ENCODE peak calls at places on chromosomes 2 and 18, in four cellular contexts. J, Z, Y and B are unnamed samples.

GRCh38 chr2:191321861-191322662 is 76.9 kb downstream of the MYO1B start:
- DNase-seq in J (no peak), Z (no peak), Y (peak), B (no peak)

GRCh38 chr2:181675241-181675640 is 5.1 kb downstream of the NEUROD1 start:
- DNase-seq in J (no peak), Z (no peak), Y (no peak), B (no peak)

GRCh38 chr2:191675807-191676667 is 1.9 kb upstream of the NABP1 start:
- DNase-seq in J (peak), Z (peak), Y (peak), B (peak)

GRCh38 chr2:25672500-25673169 is 742 bp downstream of the DTNB start:
- DNase-seq in J (peak), Z (peak), Y (peak), B (peak)

GRCh38 chr2:6865346-6866238 is at the start of gene CMPK2:
- DNase-seq in J (peak), Z (peak), Y (peak), B (peak)

GRCh38 chr2:101617786-101618185 is 79.7 kb upstream of the MAP4K4 start:
- DNase-seq in J (no peak), Z (no peak), Y (no peak), B (no peak)

GRCh38 chr18:36187138-36187825 is at the start of gene MOCOS:
- DNase-seq in J (peak), Z (peak), Y (peak), B (peak)

GRCh38 chr2:10308866-10309265 is 6.2 kb downstream of the HPCAL1 start:
- DNase-seq in J (no peak), Z (no peak), Y (no peak), B (no peak)

GRCh38 chr18:46555724-46556123 is 101.3 kb downstream of the LOXHD1 start:
- DNase-seq in J (no peak), Z (no peak), Y (peak), B (no peak)

GRCh38 chr2:239611222-239611795 is 210.5 kb upstream of the HDAC4 start:
- DNase-seq in J (no peak), Z (peak), Y (no peak), B (no peak)

GRCh38 chr2:170530284-170530745 is 184.8 kb upstream of the SP5 start:
- DNase-seq in J (peak), Z (peak), Y (peak), B (peak)

GRCh38 chr2:161796192-161796591 is 172.0 kb downstream of the SLC4A10 start:
- DNase-seq in J (no peak), Z (no peak), Y (no peak), B (no peak)

GRCh38 chr2:38991899-38992298 is 102.2 kb downstream of the ARHGEF33 start:
- DNase-seq in J (no peak), Z (no peak), Y (no peak), B (no peak)

GRCh38 chr2:171964328-171964727 is 35.4 kb upstream of the METAP1D start:
- DNase-seq in J (no peak), Z (no peak), Y (no peak), B (no peak)

GRCh38 chr18:45361148-45361851 is 254.0 kb upstream of the SLC14A2 start:
- DNase-seq in J (no peak), Z (no peak), Y (no peak), B (no peak)

GRCh38 chr2:205835982-205836381 is 153.7 kb downstream of the NRP2 start:
- DNase-seq in J (no peak), Z (no peak), Y (no peak), B (no peak)

GRCh38 chr2:122500316-122501105 is 745.1 kb downstream of the TSN start:
- DNase-seq in J (no peak), Z (no peak), Y (no peak), B (no peak)

GRCh38 chr2:36653967-36654694 is 42.4 kb upstream of the VIT start:
- DNase-seq in J (no peak), Z (no peak), Y (no peak), B (no peak)

GRCh38 chr2:135773917-135774316 is 32.3 kb downstream of the UBXN4 start:
- DNase-seq in J (no peak), Z (no peak), Y (no peak), B (no peak)

GRCh38 chr2:127166221-127166860 is 53.8 kb downstream of the CYP27C1 start:
- DNase-seq in J (no peak), Z (peak), Y (no peak), B (no peak)

GRCh38 chr18:34709104-34709503 is 994 bp upstream of the DTNA start:
- DNase-seq in J (no peak), Z (peak), Y (no peak), B (no peak)

GRCh38 chr18:78238404-78239089 is 741.1 kb upstream of the SALL3 start:
- DNase-seq in J (no peak), Z (no peak), Y (no peak), B (no peak)

GRCh38 chr2:151544449-151544848 is 134.7 kb downstream of the RIF1 start:
- DNase-seq in J (no peak), Z (no peak), Y (no peak), B (no peak)

GRCh38 chr2:158772306-158773078 is 22.6 kb upstream of the DAPL1 start:
- DNase-seq in J (no peak), Z (no peak), Y (no peak), B (no peak)

GRCh38 chr18:1103567-1103966 is 198.9 kb downstream of the ADCYAP1 start:
- DNase-seq in J (no peak), Z (no peak), Y (no peak), B (no peak)

GRCh38 chr2:121479882-121480522 is 50.7 kb upstream of the RNU4ATAC start:
- DNase-seq in J (peak), Z (no peak), Y (no peak), B (no peak)
- H3K4me3 ChIP-seq in J (no peak), Z (no peak), Y (no peak), B (no peak)

GRCh38 chr2:46939596-46940359 is 24.2 kb upstream of the MCFD2 start:
- DNase-seq in J (no peak), Z (no peak), Y (no peak), B (no peak)
- H3K4me3 ChIP-seq in J (no peak), Z (peak), Y (peak), B (peak)

DNA sequence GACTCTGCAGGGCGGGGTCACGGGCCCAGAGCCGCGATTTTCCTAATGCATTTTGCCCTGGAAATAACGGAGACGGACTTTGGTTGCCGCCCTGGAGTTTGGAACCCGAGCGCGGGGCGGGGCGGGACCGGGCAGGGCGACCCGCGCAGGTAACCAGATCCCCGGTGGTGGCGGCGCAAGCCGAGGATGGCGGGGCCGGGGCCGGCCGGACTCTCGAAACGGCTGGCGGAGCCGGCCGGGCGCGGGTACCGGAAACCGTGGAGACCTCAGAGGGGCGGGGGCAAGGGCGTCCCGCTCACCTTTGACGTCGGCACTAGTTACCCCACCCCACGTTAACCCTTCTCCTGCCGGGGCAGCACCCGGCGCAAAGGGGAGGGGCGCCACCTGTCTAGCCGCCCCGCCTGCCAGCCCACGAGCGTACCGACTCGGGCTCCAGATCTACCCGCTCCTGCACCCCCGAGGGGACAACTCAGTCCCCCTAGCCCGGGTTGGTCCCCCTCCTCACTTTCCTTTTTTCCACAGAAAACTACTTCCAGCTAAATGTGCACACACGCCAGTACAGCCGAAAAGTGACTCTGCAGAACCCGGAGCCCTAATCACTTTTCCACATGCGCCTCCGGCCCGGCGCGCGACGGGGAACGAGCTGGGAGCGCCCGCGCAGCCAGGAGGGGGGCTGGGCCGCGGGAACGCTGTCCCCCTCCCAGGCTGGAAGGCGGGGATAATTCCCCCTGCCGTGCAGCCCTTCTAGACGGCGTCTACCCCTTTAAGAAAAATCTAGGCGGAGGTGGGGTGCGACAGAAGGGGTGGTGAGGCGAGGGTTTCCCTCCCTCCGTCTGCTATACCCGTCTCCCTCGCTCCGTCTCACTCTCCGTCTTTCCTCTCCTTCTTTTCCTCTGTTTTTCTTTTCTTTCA is 2.7 kb downstream of the CYP26B1 start:
- DNase-seq in J (peak), Z (peak), Y (peak), B (peak)
- H3K4me3 ChIP-seq in J (no peak), Z (peak), Y (peak), B (peak)

GRCh38 chr2:189347540-189347939 is 93.7 kb upstream of the WDR75 start:
- DNase-seq in J (no peak), Z (no peak), Y (peak), B (peak)
- H3K4me3 ChIP-seq in J (no peak), Z (no peak), Y (no peak), B (no peak)

GRCh38 chr2:202037086-202037485 is 3.4 kb downstream of the FZD7 start:
- DNase-seq in J (no peak), Z (peak), Y (no peak), B (no peak)
- H3K4me3 ChIP-seq in J (no peak), Z (peak), Y (peak), B (peak)

GRCh38 chr2:112140899-112141622 is 2.9 kb downstream of the FBLN7 start:
- DNase-seq in J (no peak), Z (no peak), Y (no peak), B (no peak)

GRCh38 chr2:112137516-112138142 is 556 bp upstream of the FBLN7 start:
- DNase-seq in J (peak), Z (no peak), Y (no peak), B (peak)

GRCh38 chr2:112140413-112140802 is 2.2 kb downstream of the FBLN7 start:
- DNase-seq in J (no peak), Z (no peak), Y (no peak), B (no peak)

GRCh38 chr2:112136081-112136480 is 2.1 kb upstream of the FBLN7 start:
- DNase-seq in J (no peak), Z (no peak), Y (no peak), B (no peak)

GRCh38 chr2:112138143-112139032 is at the start of gene FBLN7:
- DNase-seq in J (no peak), Z (no peak), Y (no peak), B (no peak)
- H3K4me3 ChIP-seq in J (no peak), Z (peak), Y (peak), B (peak)

DNA sequence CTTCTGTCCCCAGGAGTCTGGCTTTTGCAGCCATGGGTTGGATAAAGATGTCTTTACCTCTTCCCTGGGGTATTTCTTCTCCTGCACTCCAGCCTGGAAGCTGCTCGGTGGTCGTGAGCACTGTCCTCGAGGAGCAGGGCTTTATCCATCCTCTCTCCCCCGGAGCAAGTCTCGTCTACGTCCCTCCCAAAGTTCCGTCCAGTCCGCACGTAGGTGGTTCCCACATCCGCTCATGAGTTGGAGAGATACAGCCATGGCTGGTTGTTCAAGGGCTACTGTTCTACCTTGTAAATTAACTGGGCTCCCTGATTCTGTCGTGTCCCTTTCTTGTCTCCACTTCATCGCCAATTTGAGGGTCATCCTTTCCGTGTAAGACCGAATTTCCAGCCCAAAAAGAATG is 47.1 kb downstream of the TRAPPC12 start:
- DNase-seq in J (no peak), Z (no peak), Y (no peak), B (no peak)
- H3K4me3 ChIP-seq in J (no peak), Z (no peak), Y (no peak), B (no peak)